ENCODE peak calls at places on chromosomes 5 and 9, in four cellular contexts. G is HCT116, L is PC-3, E is MM.1S. Y is an unnamed sample.

GRCh38 chr5:171312129-171312819 is 3.2 kb downstream of the TLX3 start:
- DNase-seq in E (no peak), L (no peak), G (no peak), Y (no peak)

GRCh38 chr5:125083932-125084331 is 337.5 kb upstream of the ZNF608 start:
- DNase-seq in E (no peak), L (peak; percentile 14), G (no peak), Y (no peak)

GRCh38 chr9:33455952-33456351 is 8.6 kb upstream of the AQP3 start:
- DNase-seq in L (no peak), G (no peak), E (peak; percentile 86), Y (no peak)

GRCh38 chr5:1299511-1299850 is 4.6 kb upstream of the TERT start:
- DNase-seq in E (no peak), G (no peak), L (no peak), Y (peak; percentile 53)

GRCh38 chr5:122151640-122152039 is 22.3 kb downstream of the ZNF474 start:
- DNase-seq in E (no peak), L (peak; percentile 40), G (no peak), Y (no peak)

GRCh38 chr9:130265431-130266235 is at the start of gene HMCN2:
- DNase-seq in E (no peak), L (no peak), G (no peak), Y (no peak)

GRCh38 chr5:58974083-58974482 is 391.2 kb downstream of the RAB3C start:
- DNase-seq in L (peak; percentile 41), E (no peak), G (no peak), Y (no peak)

GRCh38 chr5:33379757-33380156 is 61.0 kb upstream of the TARS1 start:
- DNase-seq in G (peak; percentile 23), L (peak; percentile 58), E (no peak), Y (peak; percentile 67)

GRCh38 chr5:72956324-72957140 is 691 bp downstream of the FCHO2 start:
- DNase-seq in L (peak; percentile 47), G (no peak), E (peak; percentile 39), Y (peak; percentile 56)

GRCh38 chr9:130432362-130432761 is 12.4 kb upstream of the ASS1 start:
- DNase-seq in E (no peak), G (no peak), L (peak; percentile 25), Y (no peak)

GRCh38 chr9:122228906-122229837 is at the start of gene LHX6:
- DNase-seq in L (peak; percentile 38), G (no peak), E (no peak), Y (no peak)

GRCh38 chr5:38831909-38832308 is 13.9 kb upstream of the OSMR start:
- DNase-seq in E (peak; percentile 29), G (no peak), L (peak; percentile 58), Y (peak; percentile 40)

GRCh38 chr9:108759399-108759798 is 96.4 kb downstream of the ACTL7B start:
- DNase-seq in E (no peak), L (no peak), G (no peak), Y (no peak)

GRCh38 chr9:14908221-14909206 is 1.7 kb downstream of the FREM1 start:
- DNase-seq in G (no peak), E (no peak), L (no peak), Y (no peak)

DNA sequence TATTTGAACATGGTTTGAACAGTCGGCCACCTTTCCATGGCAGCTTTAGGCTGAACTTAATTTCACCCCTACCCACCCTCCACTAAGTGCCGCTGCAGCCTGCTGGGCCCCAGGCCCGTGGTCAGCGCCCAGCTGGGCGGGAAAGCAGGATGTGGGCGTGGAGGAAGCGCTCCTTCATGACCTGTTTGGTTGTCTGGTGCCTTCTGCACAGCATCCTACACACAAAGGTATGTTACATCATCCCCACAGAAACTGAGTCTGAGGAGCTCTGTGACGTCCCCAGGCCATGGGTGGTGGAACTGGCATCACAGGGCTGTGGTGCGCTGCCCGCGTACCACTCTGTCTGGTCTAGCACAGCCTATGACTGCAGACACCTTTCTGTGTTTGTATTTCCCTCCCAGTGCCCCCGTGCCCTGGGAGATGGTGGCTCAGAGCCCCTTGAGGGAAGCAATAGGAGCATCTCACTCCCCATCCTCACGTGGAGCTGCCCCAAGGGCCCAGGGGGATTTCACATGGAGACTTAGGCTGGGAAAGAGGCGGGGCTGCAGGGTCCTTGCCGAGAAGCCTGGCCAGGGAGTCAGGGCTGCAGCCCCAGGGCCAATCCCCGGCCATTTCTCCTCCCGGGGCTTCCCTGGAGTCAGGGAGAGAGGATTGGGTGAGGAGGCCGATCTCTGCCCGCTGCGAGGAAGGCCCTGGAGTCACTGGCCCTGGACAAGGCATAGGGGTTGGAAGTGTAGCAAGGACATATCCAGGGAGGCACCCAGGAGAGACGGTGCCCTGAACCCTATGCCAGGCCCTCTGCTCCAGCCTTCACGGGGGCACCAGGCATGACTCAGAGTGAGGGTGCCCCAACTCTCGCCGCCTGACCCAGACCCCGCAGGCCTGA is 37.5 kb upstream of the SUSD3 start:
- DNase-seq in E (no peak), G (no peak), L (no peak), Y (no peak)
- TF ChIP-seq EZH2phosphoT487 in E (no peak), G (no peak), L (no peak), Y (no peak)

GRCh38 chr9:82893549-82893948 is 169.4 kb downstream of the RASEF start:
- DNase-seq in E (no peak), L (no peak), G (no peak), Y (no peak)

GRCh38 chr9:82890865-82891264 is 172.1 kb downstream of the RASEF start:
- DNase-seq in E (no peak), G (no peak), L (no peak), Y (no peak)

GRCh38 chr9:82890401-82890800 is 172.5 kb downstream of the RASEF start:
- DNase-seq in E (no peak), G (no peak), L (no peak), Y (no peak)

GRCh38 chr9:82891321-82891720 is 171.6 kb downstream of the RASEF start:
- DNase-seq in G (no peak), L (no peak), E (no peak), Y (no peak)

GRCh38 chr9:82894961-82895902 is 167.7 kb downstream of the RASEF start:
- DNase-seq in G (no peak), L (no peak), E (no peak), Y (no peak)
- H3K9me2 ChIP-seq in G (no peaks in the 10 kb centered on the region), L (no peaks in the 10 kb centered on the region), E (no peaks in the 10 kb centered on the region), Y (no peaks in the 10 kb centered on the region)

DNA sequence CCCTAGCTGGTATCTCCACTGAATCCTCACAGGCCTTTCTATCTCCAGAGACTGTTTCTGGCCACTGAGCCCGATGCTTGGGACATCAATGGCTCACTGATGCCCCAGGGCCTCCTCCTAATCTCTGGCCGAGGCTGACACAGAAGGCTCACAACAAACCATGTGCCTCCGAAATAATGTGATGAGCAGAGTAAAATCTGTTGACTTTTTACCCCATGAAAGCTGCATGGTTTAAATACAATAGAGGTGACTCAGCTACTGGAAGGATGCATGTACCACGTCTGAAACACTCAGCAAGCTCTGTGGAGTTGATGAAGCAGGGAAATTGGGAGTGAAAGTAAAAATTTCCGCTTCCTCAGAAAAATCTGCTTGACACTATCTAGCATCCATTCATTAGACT is 111.0 kb upstream of the EQTN start:
- DNase-seq in L (peak; percentile 79), G (no peak), E (no peak), Y (no peak)
- TF ChIP-seq EZH2phosphoT487 in L (no peak), G (no peak), E (no peak), Y (no peak)

GRCh38 chr9:100714372-100715099 is 136.7 kb downstream of the CAVIN4 start:
- DNase-seq in E (peak; percentile 53), L (peak; percentile 66), G (peak; percentile 41), Y (peak; percentile 49)
- H3K9me2 ChIP-seq in E (no peaks in the 10 kb centered on the region), L (no peaks in the 10 kb centered on the region), G (no peaks in the 10 kb centered on the region), Y (no peaks in the 10 kb centered on the region)

GRCh38 chr9:111877420-111877819 is 19.2 kb upstream of the UGCG start:
- DNase-seq in L (no peak), G (no peak), E (no peak), Y (no peak)
- TF ChIP-seq EZH2phosphoT487 in L (no peak), G (no peak), E (no peak), Y (no peak)

GRCh38 chr5:40502045-40502444 is 177.7 kb upstream of the PTGER4 start:
- DNase-seq in E (no peak), L (no peak), G (no peak), Y (no peak)
- H3K9me2 ChIP-seq in E (no peaks in the 10 kb centered on the region), L (no peaks in the 10 kb centered on the region), G (no peaks in the 10 kb centered on the region), Y (no peaks in the 10 kb centered on the region)

DNA sequence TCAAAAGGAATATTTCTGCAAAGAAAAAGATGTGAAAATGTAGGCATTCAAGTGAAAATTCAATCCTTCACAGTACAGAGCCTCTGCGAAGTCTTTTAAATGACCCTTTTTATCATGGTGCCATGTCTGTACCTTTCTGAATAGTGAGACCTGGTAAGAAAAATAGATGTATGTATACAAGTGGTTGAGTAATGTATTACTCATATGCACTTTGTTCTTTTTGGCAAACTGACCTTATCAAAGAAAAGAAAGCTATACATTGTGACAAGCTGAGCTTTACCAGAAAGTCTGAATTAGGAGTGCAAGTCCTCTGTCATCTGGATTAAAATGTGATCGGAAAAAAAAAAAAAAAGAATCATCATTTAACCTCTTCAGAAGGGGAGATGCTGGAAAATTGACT is 356.4 kb upstream of the CCNH start:
- DNase-seq in G (no peak), L (peak; percentile 94), E (no peak), Y (no peak)
- TF ChIP-seq EZH2phosphoT487 in G (no peak), L (no peak), E (no peak), Y (no peak)

DNA sequence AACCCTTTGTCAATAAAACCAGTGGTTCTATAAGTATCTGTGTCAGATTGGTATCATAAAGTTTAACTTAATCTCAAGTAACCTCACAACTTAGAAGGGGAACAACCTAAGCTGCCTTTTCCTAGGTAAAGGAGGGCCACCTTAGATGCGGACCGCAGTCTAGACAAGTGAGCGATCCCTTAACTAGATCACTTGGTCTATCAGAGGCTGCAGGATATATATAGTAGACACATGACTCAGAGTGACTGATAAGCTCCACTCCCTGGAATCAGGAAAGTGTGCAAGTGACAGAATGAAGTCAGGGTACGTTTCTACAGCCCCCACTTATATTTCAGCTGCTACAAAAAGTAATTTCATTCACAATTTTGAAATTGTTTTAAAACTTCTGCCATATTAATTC is 7.4 kb downstream of the REEP5 start:
- DNase-seq in G (no peak), E (no peak), L (no peak), Y (no peak)
- H3K9me2 ChIP-seq in G (no peaks in the 10 kb centered on the region), E (no peaks in the 10 kb centered on the region), L (no peaks in the 10 kb centered on the region), Y (no peaks in the 10 kb centered on the region)

GRCh38 chr9:22463205-22463604 is 16.6 kb downstream of the DMRTA1 start:
- DNase-seq in L (peak; percentile 3), G (no peak), E (no peak), Y (no peak)

GRCh38 chr9:22455181-22455580 is 8.6 kb downstream of the DMRTA1 start:
- DNase-seq in E (no peak), G (no peak), L (peak; percentile 7), Y (no peak)

GRCh38 chr9:22454021-22454420 is 7.4 kb downstream of the DMRTA1 start:
- DNase-seq in L (no peak), G (no peak), E (no peak), Y (no peak)

GRCh38 chr9:22452415-22453010 is 5.9 kb downstream of the DMRTA1 start:
- DNase-seq in G (peak; percentile 29), L (peak; percentile 67), E (peak; percentile 56), Y (peak; percentile 53)

DNA sequence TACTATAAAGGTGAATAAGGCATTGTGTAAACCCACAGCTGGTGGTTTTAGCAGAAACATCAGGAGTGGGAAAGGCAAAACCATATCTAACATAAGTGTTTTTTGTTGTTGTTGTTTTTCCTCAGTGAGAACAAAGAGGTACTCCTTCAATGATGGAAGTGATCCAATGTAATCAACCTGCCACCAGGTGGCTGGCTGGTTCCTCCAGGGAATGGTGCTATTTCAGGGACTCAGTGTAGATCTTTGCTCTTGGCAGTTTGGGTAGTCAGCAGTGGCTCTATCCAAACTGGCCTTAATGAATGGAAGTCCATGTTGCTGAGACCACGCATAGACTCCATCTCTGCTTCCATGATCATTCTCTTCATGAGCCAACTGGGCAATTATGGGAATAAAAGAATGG is 10.8 kb downstream of the DMRTA1 start:
- DNase-seq in E (no peak), G (no peak), L (peak; percentile 42), Y (no peak)
- TF ChIP-seq EZH2phosphoT487 in E (no peak), G (no peak), L (no peak), Y (no peak)

Y was measured in OCI-LY7.